ENCODE peak calls at places on chromosome 11, in six cellular contexts. E is cardiac muscle cell, P is GM12864, N is foreskin fibroblast, Z is GM20000, U is astrocyte of the spinal cord. B is an unnamed sample.

GRCh38 chr11:66050581-66051231 is 1.5 kb upstream of the SF3B2 start:
- DNase-seq in E (no peak), P (no peak), N (no peak), Z (no peak), U (no peak), B (no peak)

GRCh38 chr11:69051381-69052342 is 2.9 kb downstream of the TPCN2 start:
- DNase-seq in E (no peak), P (no peak), N (no peak), Z (no peak), U (no peak), B (no peak)

GRCh38 chr11:130782361-130783221 is 133.7 kb downstream of the SNX19 start:
- DNase-seq in E (no peak), P (no peak), N (peak), Z (no peak), U (peak), B (no peak)

GRCh38 chr11:86067230-86068137 is 1.4 kb downstream of the PICALM start:
- DNase-seq in E (peak), P (no peak), N (no peak), Z (peak), U (no peak), B (no peak)

GRCh38 chr11:128503231-128503991 is 83.9 kb downstream of the ETS1 start:
- DNase-seq in E (no peak), P (no peak), N (peak), Z (no peak), U (peak), B (no peak)

GRCh38 chr11:58688779-58689503 is 42.8 kb downstream of the GLYAT start:
- DNase-seq in E (no peak), P (no peak), N (peak), Z (no peak), U (no peak), B (no peak)

GRCh38 chr11:65903068-65903481 is 2.9 kb upstream of the FOSL1 start:
- DNase-seq in E (no peak), P (no peak), N (peak), Z (no peak), U (peak), B (no peak)

GRCh38 chr11:61133956-61134662 is 27.1 kb downstream of the VPS37C start:
- DNase-seq in E (no peak), P (no peak), N (no peak), Z (no peak), U (no peak), B (no peak)

GRCh38 chr11:31096191-31096590 is 273.3 kb downstream of the DCDC1 start:
- DNase-seq in E (peak), P (no peak), N (no peak), Z (no peak), U (no peak), B (no peak)

GRCh38 chr11:124070906-124071621 is 29.9 kb upstream of the OR10G7 start:
- DNase-seq in E (peak), P (peak), N (peak), Z (peak), U (peak), B (peak)

GRCh38 chr11:45208135-45208534 is 61.7 kb downstream of the PRDM11 start:
- DNase-seq in E (no peak), P (no peak), N (no peak), Z (no peak), U (no peak), B (no peak)

GRCh38 chr11:73667906-73668305 is 21.5 kb downstream of the PLEKHB1 start:
- DNase-seq in E (no peak), P (no peak), N (no peak), Z (no peak), U (no peak), B (no peak)

GRCh38 chr11:120197254-120197891 is 13.5 kb upstream of the OAF start:
- DNase-seq in E (no peak), P (no peak), N (no peak), Z (no peak), U (no peak), B (no peak)

GRCh38 chr11:35214792-35215193 is 75.8 kb downstream of the CD44 start:
- DNase-seq in E (no peak), P (no peak), N (peak), Z (no peak), U (peak), B (peak)

GRCh38 chr11:12362857-12363256 is 14.5 kb upstream of the PARVA start:
- DNase-seq in E (no peak), P (no peak), N (no peak), Z (no peak), U (no peak), B (no peak)

GRCh38 chr11:124754710-124755109 is 2.7 kb upstream of the VSIG2 start:
- DNase-seq in E (no peak), P (no peak), N (no peak), Z (no peak), U (no peak), B (no peak)

GRCh38 chr11:11478687-11479086 is 125.6 kb upstream of the CSNK2A3 start:
- DNase-seq in E (no peak), P (no peak), N (no peak), Z (no peak), U (no peak), B (no peak)

GRCh38 chr11:90208857-90209256 is 14.0 kb downstream of the CHORDC1 start:
- DNase-seq in E (no peak), P (no peak), N (no peak), Z (no peak), U (no peak), B (no peak)

GRCh38 chr11:126456783-126457542 is 101.5 kb downstream of the ST3GAL4 start:
- DNase-seq in E (peak), P (no peak), N (no peak), Z (no peak), U (no peak), B (no peak)
- TF ChIP-seq CTCF in E (no peak), P (no peak), N (no peak), Z (no peak), U (no peak), B (no peak)

GRCh38 chr11:125941606-125942275 is 4.1 kb upstream of the VSIG10L2 start:
- DNase-seq in E (peak), P (no peak), N (peak), Z (peak), U (peak), B (no peak)
- TF ChIP-seq CTCF in E (peak), P (peak), N (peak), Z (peak), U (peak), B (peak)

GRCh38 chr11:57303280-57303989 is 21.3 kb downstream of the TNKS1BP1 start:
- DNase-seq in E (no peak), P (no peak), N (no peak), Z (peak), U (no peak), B (no peak)
- TF ChIP-seq CTCF in E (no peak), P (no peak), N (no peak), Z (no peak), U (no peak), B (no peak)

GRCh38 chr11:1370186-1371025 is 19.3 kb upstream of the BRSK2 start:
- DNase-seq in E (no peak), P (no peak), N (no peak), Z (no peak), U (no peak), B (no peak)

GRCh38 chr11:1368966-1369365 is 20.8 kb upstream of the BRSK2 start:
- DNase-seq in E (no peak), P (no peak), N (no peak), Z (no peak), U (no peak), B (no peak)

GRCh38 chr11:1371026-1371325 is 18.8 kb upstream of the BRSK2 start:
- DNase-seq in E (no peak), P (no peak), N (no peak), Z (no peak), U (no peak), B (no peak)

GRCh38 chr11:1368216-1368615 is 21.5 kb upstream of the BRSK2 start:
- DNase-seq in E (no peak), P (no peak), N (no peak), Z (no peak), U (no peak), B (no peak)

DNA sequence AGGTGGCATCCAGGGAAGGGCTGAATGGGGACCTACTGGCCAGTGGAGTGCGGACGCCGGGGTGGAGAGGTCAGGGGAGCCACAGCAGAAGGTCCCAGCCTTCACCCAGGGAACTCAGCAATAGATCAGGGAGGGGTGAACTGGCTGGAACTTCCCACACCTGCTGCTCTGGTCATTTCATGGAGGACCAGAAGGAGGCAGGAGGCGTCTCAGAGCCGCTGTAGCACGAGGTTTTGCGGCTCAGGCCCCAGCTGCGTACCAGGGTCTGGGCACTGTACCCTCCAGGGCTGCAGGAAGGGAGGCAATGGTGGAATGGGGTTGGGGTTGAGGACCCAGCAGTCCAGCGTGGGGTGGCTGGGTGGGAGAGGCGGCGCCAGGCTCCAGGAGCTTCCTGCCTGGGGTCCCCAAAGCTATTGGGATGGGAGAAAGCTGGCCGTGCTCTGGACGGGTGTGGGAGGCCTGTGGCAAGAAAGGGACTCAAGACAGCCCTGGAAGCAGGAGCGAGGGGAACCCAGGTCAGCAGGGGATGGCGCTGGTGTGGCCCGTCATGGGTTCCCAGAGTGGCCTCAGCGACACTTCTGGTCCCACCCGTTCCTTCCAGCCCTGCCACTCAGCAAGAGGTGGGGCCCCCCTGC is 20.2 kb upstream of the BRSK2 start:
- DNase-seq in E (no peak), P (no peak), N (no peak), Z (no peak), U (no peak), B (no peak)
- TF ChIP-seq CTCF in E (no peak), P (no peak), N (no peak), Z (no peak), U (no peak), B (no peak)

GRCh38 chr11:75270896-75271415 is 30.4 kb downstream of the TPBGL start:
- DNase-seq in E (no peak), P (no peak), N (peak), Z (no peak), U (no peak), B (peak)
- TF ChIP-seq CTCF in E (peak), P (peak), N (peak), Z (no peak), U (peak), B (peak)

GRCh38 chr11:62223095-62223494 is 14.6 kb downstream of the SCGB2A1 start:
- DNase-seq in E (no peak), P (no peak), N (no peak), Z (no peak), U (peak), B (no peak)

GRCh38 chr11:62221498-62221897 is 13.0 kb downstream of the SCGB2A1 start:
- DNase-seq in E (no peak), P (no peak), N (no peak), Z (no peak), U (no peak), B (no peak)

DNA sequence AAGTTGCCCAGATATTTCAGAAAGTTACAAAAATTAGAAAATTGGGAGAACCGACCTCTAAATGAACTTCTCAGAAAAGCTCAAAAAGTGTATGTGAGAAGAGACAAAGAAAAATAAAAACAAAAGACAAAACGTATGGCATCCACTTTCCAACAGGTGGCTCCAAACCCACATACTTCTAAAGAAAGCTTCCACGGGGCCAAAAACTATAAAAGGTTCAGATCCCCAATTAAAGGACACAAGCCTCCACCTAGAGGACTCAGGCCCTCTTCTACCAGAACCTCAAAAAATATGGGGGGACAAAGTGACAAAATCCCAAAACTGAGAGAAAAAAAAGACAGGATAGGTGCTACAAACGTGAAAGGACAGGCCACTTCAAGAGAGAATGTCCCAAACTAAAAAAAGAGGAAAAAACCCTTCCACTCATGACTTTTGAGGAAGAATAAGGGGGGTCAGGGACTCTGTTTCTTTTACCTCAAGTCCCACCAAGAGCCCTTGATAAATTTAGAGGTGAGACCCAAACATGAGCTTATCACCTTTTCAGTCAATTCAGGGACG is 8.8 kb downstream of the SCGB2A1 start:
- DNase-seq in E (peak), P (no peak), N (peak), Z (no peak), U (peak), B (no peak)
- TF ChIP-seq CTCF in E (peak), P (peak), N (peak), Z (no peak), U (peak), B (peak)

GRCh38 chr11:67269401-67270255 is 3.4 kb downstream of the GRK2 start:
- DNase-seq in E (no peak), P (no peak), N (peak), Z (no peak), U (no peak), B (peak)
- TF ChIP-seq CTCF in E (no peak), P (no peak), N (no peak), Z (no peak), U (no peak), B (no peak)

DNA sequence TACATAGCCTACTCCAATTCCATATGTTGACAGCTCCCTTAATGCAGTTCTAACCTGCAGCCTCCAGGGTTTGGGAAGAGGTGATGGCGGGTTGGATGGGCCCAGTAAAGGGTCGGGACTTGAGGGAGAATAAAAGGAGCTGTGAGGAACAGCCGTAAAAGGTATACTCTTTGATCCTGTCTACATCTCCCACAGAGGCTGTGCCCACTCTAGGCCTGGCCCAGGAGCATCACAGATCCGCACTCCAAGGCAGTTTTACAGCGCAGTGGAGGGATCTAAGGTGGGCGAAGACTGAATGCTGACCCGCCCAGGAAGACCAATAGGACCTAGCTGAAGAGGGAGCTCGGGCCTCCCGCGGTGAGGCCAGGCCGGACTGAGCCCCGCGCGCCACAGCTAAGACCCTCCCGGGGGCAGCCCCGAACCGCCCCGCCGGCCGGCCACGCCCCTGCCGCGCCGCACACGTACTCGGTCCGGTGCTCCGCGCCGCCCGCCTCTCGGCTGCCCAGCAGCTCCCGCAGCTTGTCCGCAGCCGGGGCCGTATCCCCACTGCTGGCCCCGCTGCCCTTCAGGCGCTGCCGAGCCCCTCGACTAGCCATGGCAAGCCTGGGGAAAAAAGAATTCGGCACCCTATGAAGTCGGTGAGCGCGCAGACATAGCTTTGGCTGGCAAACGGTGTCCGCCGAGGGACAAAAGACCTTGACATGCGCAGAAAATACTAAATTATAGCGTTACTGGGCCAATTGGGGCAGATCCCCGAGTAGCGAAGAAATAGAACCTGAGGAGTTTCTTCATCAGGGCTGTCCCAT is at the start of gene ALG9:
- DNase-seq in E (peak), P (peak), N (peak), Z (peak), U (peak), B (peak)
- TF ChIP-seq CTCF in E (peak), P (peak), N (peak), Z (no peak), U (peak), B (peak)

DNA sequence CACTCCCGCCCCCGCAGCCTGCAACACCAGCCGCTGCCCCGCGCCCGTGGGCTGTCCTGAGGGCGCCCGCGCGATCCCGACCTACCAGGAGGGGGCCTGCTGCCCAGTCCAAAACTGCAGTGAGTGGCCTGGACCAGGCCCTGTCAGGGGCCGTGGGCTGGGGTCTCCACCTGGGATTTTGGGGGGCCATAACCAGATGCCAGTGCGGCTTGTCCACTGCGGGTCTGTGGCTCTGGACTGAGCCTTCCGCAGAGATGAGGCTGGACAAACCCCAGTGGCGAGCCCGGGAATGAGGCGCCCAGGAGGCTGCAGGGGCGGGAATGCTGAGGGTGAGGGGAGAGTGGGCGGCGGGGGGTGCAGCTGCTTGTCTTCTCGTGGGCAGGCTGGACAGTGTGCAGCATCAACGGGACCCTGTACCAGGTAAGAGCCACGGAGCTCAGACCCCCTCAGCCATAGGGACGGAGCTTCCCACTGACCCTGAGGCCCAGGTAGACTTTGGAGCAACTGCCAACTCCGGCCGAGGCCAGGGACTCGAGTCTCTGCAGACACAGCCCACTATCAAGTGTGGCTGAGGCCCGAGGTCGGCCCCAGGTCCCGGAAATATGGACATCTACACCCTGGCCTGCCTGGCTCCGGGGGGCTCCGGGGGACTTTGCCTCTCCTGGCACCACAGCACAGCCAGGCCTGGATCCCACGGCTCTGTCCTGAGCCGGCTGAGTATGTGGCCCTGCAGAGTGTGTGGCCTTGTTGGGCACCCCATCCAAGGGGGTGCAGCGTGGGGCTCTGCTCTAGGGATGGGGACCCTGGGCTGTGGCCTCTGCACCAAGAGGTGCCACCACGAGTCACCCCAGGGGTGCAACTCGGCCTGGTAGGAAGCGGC is 24.7 kb upstream of the MUC5B start:
- DNase-seq in E (no peak), P (no peak), N (no peak), Z (peak), U (no peak), B (peak)
- TF ChIP-seq CTCF in E (no peak), P (no peak), N (no peak), Z (no peak), U (no peak), B (no peak)

B was measured in CD14-positive monocyte.